ENCODE peak calls at places on chromosomes 4 and X, in seven cellular contexts. A is CD8-positive, alpha-beta T cell; X is astrocyte; O is HFFc6; W is upper lobe of left lung; J is coronary artery; B is breast epithelium. Q is an unnamed sample.

GRCh38 chrX:95703696-95704095 is 980.9 kb upstream of the DIAPH2 start:
- DNase-seq in A (no peak), X (no peak), O (no peak), W (no peak), J (no peak), B (no peak), Q (no peak)

GRCh38 chr4:16418814-16419213 is 192.5 kb upstream of the TAPT1 start:
- DNase-seq in A (no peak), X (peak), O (peak), W (no peak), J (no peak), B (no peak), Q (peak)

GRCh38 chrX:153954618-153955450 is 10.4 kb upstream of the RENBP start:
- DNase-seq in A (no peak), X (no peak), O (no peak), W (no peak), J (no peak), B (no peak), Q (no peak)

GRCh38 chrX:23822397-23822796 is 39.4 kb downstream of the SAT1 start:
- DNase-seq in A (no peak), X (peak), O (peak), W (no peak), J (no peak), B (no peak), Q (no peak)

GRCh38 chrX:154988719-154989118 is 33.8 kb downstream of the F8 start:
- DNase-seq in A (no peak), X (no peak), O (no peak), W (no peak), J (no peak), B (no peak), Q (no peak)

GRCh38 chr4:52627876-52628275 is 31.2 kb downstream of the USP46 start:
- DNase-seq in A (no peak), X (no peak), O (no peak), W (no peak), J (no peak), B (no peak), Q (no peak)

GRCh38 chrX:17519349-17519748 is 144.3 kb downstream of the NHS start:
- DNase-seq in A (no peak), X (no peak), O (no peak), W (no peak), J (peak), B (peak), Q (no peak)

GRCh38 chr4:47926667-47927258 is 12.4 kb upstream of the NFXL1 start:
- DNase-seq in A (peak), X (peak), O (peak), W (no peak), J (no peak), B (no peak), Q (no peak)

GRCh38 chrX:9317174-9317573 is 147.7 kb upstream of the TBL1X start:
- DNase-seq in A (no peak), X (no peak), O (no peak), W (no peak), J (no peak), B (no peak), Q (no peak)

GRCh38 chrX:134572816-134573682 is 85.2 kb downstream of the PLAC1 start:
- DNase-seq in A (no peak), X (peak), O (peak), W (no peak), J (no peak), B (no peak), Q (no peak)

GRCh38 chr4:29970626-29971025 is 749.5 kb upstream of the PCDH7 start:
- DNase-seq in A (no peak), X (no peak), O (peak), W (no peak), J (no peak), B (no peak), Q (no peak)

GRCh38 chr4:127732623-127733199 is 2.5 kb downstream of the SLC25A31 start:
- DNase-seq in A (no peak), X (peak), O (peak), W (no peak), J (no peak), B (no peak), Q (peak)

GRCh38 chr4:8913121-8913857 is 41.6 kb upstream of the HMX1 start:
- DNase-seq in A (no peak), X (no peak), O (no peak), W (no peak), J (peak), B (peak), Q (no peak)

GRCh38 chrX:49053223-49054072 is 5.4 kb upstream of the CCDC120 start:
- DNase-seq in A (peak), X (no peak), O (no peak), W (peak), J (no peak), B (no peak), Q (no peak)

GRCh38 chr4:92615049-92615448 is 311.3 kb downstream of the GRID2 start:
- DNase-seq in A (no peak), X (no peak), O (no peak), W (no peak), J (no peak), B (no peak), Q (no peak)

GRCh38 chr4:38488891-38489861 is 174.8 kb upstream of the KLF3 start:
- DNase-seq in A (no peak), X (no peak), O (no peak), W (no peak), J (no peak), B (no peak), Q (no peak)

GRCh38 chrX:130770615-130771014 is 132.4 kb downstream of the ENOX2 start:
- DNase-seq in A (no peak), X (peak), O (peak), W (no peak), J (no peak), B (no peak), Q (peak)

GRCh38 chr4:5409980-5410618 is 298.3 kb downstream of the EVC2 start:
- DNase-seq in A (no peak), X (no peak), O (no peak), W (no peak), J (no peak), B (no peak), Q (no peak)

GRCh38 chr4:122914292-122914904 is 8.0 kb downstream of the NUDT6 start:
- DNase-seq in A (no peak), X (no peak), O (peak), W (no peak), J (no peak), B (no peak), Q (peak)

GRCh38 chrX:150507251-150507856 is 61.1 kb upstream of the MTM1 start:
- DNase-seq in A (no peak), X (no peak), O (no peak), W (peak), J (peak), B (no peak), Q (no peak)

DNA sequence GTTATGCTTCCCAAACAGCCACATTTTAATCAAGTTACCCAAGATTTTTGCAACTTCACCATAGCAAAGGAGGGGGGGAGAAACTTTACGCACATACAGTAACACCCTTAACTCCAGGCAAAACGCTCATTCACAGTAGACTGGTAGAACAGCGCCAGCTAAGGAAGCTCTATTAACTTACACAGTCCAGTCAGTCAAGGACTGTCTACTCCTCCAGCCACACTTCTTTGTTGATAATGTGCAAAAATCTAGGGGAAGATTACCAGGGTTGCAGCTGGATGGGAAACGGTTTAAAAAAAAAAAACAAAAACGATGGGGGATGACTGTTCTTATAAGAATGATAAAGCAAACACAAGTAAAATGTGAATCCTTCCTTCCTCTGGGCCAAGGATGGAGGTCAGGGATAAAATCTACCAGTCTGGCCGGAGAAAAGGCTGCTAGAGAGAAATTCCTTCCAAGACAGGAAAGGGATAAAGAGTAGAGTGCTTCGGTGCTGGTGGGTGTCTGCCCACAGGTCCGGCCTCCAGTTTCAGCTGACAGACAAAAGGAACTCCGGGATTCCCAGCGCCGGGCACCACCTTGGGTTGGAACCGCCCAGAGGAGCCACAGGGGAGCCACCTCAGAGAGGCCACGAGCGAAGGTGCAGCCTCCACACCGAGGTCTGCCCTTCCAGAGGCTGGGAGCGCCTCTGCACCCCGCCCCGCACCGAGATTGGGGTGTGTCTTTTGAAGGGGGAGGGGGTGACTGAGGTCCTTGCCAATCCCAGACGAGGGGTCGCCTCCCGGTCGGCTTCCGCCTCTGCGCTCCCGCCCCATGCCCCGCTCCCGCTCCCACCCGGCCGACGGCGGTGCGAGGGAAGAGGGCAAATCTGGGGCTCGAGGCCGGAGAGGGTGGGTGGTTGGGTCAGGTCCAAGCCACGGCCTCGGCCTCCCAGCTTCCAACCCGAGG is 789 bp downstream of the ANKRD50 start:
- DNase-seq in A (no peak), X (peak), O (peak), W (no peak), J (no peak), B (peak), Q (no peak)
- TF ChIP-seq CTCF in A (no peak), X (peak), O (peak), W (no peak), J (no peak), B (no peak), Q (peak)

GRCh38 chrX:19904778-19905367 is 17.5 kb upstream of the SH3KBP1 start:
- DNase-seq in A (no peak), X (no peak), O (peak), W (no peak), J (no peak), B (no peak), Q (no peak)

GRCh38 chrX:19909761-19910160 is 22.4 kb upstream of the SH3KBP1 start:
- DNase-seq in A (no peak), X (no peak), O (no peak), W (no peak), J (no peak), B (no peak), Q (no peak)

GRCh38 chrX:19906293-19906692 is 18.9 kb upstream of the SH3KBP1 start:
- DNase-seq in A (no peak), X (no peak), O (no peak), W (no peak), J (no peak), B (no peak), Q (no peak)

GRCh38 chrX:19911784-19912183 is 24.4 kb upstream of the SH3KBP1 start:
- DNase-seq in A (no peak), X (no peak), O (no peak), W (no peak), J (no peak), B (no peak), Q (no peak)

DNA sequence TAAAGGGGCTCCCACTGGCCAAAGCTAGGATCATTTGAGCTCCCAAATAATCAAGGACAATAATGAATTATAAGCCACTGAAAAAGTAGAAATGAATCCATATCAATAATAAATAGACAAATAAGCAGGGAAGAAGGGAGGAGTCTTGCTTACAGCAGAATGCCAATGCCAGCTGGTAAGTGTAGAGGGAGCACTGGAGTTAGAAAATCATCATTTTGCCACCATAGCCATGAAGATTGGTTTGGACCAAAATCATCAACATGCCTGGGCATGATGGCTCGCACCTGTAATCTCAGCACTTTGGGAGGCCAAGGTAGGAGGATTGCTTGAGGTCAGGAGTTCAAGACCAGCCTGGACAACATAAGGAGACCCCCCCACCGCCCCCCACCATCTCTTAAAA is 20.4 kb upstream of the SH3KBP1 start:
- DNase-seq in A (no peak), X (no peak), O (no peak), W (no peak), J (no peak), B (no peak), Q (no peak)
- TF ChIP-seq CTCF in A (no peak), X (no peak), O (no peak), W (no peak), J (no peak), B (no peak), Q (no peak)

GRCh38 chrX:40663880-40664630 is 16.7 kb upstream of the CXorf38 start:
- DNase-seq in A (no peak), X (peak), O (peak), W (no peak), J (no peak), B (no peak), Q (peak)
- TF ChIP-seq CTCF in A (no peak), X (no peak), O (peak), W (peak), J (no peak), B (no peak), Q (peak)

DNA sequence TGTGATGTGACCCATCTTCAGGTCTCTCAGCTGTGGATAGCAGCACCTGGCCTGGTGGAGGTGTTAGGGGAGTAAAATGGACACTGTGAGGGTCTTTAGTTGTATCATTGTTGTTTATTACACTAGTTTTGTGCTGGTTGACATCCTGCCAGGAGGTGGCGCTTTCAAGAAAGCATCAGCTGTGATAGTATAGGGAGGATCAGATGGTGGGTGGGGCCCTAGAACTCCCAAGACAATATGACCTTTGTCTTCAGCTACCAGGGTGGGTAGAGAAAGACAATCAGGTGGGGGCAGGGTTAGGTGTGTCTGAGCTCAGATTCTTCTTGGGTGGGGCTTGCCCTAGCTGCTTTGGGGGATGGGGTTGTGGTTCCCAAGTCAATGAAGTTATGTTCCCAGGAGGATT is 162.8 kb downstream of the PPP1R2C start:
- DNase-seq in A (no peak), X (no peak), O (no peak), W (no peak), J (no peak), B (no peak), Q (no peak)
- TF ChIP-seq CTCF in A (no peak), X (no peak), O (no peak), W (no peak), J (no peak), B (no peak), Q (peak)

GRCh38 chr4:80336582-80336981 is 1.1 kb downstream of the CFAP299 start:
- DNase-seq in A (no peak), X (peak), O (peak), W (no peak), J (no peak), B (no peak), Q (peak)
- TF ChIP-seq CTCF in A (no peak), X (peak), O (peak), W (peak), J (no peak), B (no peak), Q (peak)

Q was measured in HFF-Myc.